ENCODE peak calls at places on chromosomes 16 and 17, in eight cellular contexts. One of them, this sample, is unnamed.

GRCh38 chr17:66747561-66748275 is 87.2 kb upstream of the CACNG5 start:
- DNase-seq in transverse colon: no peak
- DNase-seq in CD8-positive, alpha-beta T cell: no peak
- DNase-seq in right atrium auricular region: no peak
- DNase-seq in ascending aorta: no peak
- DNase-seq in cardiac muscle cell: peak; percentile 75
- DNase-seq in Panc1: no peak
- DNase-seq in tibial artery: peak; percentile 42
- DNase-seq in this sample: no peak

GRCh38 chr17:19346351-19347255 is 15.9 kb downstream of the B9D1 start:
- DNase-seq in cardiac muscle cell: peak; percentile 85
- DNase-seq in Panc1: no peak
- DNase-seq in ascending aorta: peak; percentile 57
- DNase-seq in CD8-positive, alpha-beta T cell: no peak
- DNase-seq in tibial artery: peak; percentile 96
- DNase-seq in transverse colon: peak; percentile 42
- DNase-seq in right atrium auricular region: peak; percentile 93
- DNase-seq in this sample: peak; percentile 54

GRCh38 chr16:50025544-50025931 is 513 bp downstream of the CNEP1R1 start:
- DNase-seq in cardiac muscle cell: peak; percentile 22
- DNase-seq in CD8-positive, alpha-beta T cell: peak; percentile 8
- DNase-seq in right atrium auricular region: no peak
- DNase-seq in ascending aorta: no peak
- DNase-seq in transverse colon: peak; percentile 20
- DNase-seq in tibial artery: no peak
- DNase-seq in Panc1: no peak
- DNase-seq in this sample: peak; percentile 10

GRCh38 chr17:65554568-65555223 is 6.8 kb downstream of the AXIN2 start:
- DNase-seq in CD8-positive, alpha-beta T cell: no peak
- DNase-seq in Panc1: no peak
- DNase-seq in right atrium auricular region: peak; percentile 68
- DNase-seq in cardiac muscle cell: no peak
- DNase-seq in tibial artery: no peak
- DNase-seq in ascending aorta: no peak
- DNase-seq in transverse colon: peak; percentile 37
- DNase-seq in this sample: no peak

GRCh38 chr17:5942687-5943086 is 127.5 kb upstream of the WSCD1 start:
- DNase-seq in cardiac muscle cell: no peak
- DNase-seq in CD8-positive, alpha-beta T cell: no peak
- DNase-seq in ascending aorta: no peak
- DNase-seq in transverse colon: no peak
- DNase-seq in tibial artery: no peak
- DNase-seq in Panc1: no peak
- DNase-seq in right atrium auricular region: no peak
- DNase-seq in this sample: no peak

GRCh38 chr17:661509-661908 is 53.1 kb downstream of the VPS53 start:
- DNase-seq in cardiac muscle cell: no peak
- DNase-seq in tibial artery: no peak
- DNase-seq in transverse colon: no peak
- DNase-seq in CD8-positive, alpha-beta T cell: no peak
- DNase-seq in right atrium auricular region: no peak
- DNase-seq in Panc1: no peak
- DNase-seq in ascending aorta: no peak
- DNase-seq in this sample: no peak

GRCh38 chr16:58511933-58512815 is 3.1 kb upstream of the SETD6 start:
- DNase-seq in Panc1: no peak
- DNase-seq in ascending aorta: no peak
- DNase-seq in transverse colon: peak; percentile 83
- DNase-seq in tibial artery: peak; percentile 81
- DNase-seq in cardiac muscle cell: peak; percentile 72
- DNase-seq in CD8-positive, alpha-beta T cell: peak; percentile 80
- DNase-seq in right atrium auricular region: peak; percentile 69
- DNase-seq in this sample: no peak

GRCh38 chr17:29243792-29244191 is 2.9 kb upstream of the CRYBA1 start:
- DNase-seq in tibial artery: no peak
- DNase-seq in right atrium auricular region: no peak
- DNase-seq in Panc1: no peak
- DNase-seq in transverse colon: no peak
- DNase-seq in ascending aorta: no peak
- DNase-seq in cardiac muscle cell: no peak
- DNase-seq in CD8-positive, alpha-beta T cell: no peak
- DNase-seq in this sample: no peak

GRCh38 chr17:8448310-8448709 is 12.6 kb downstream of the NDEL1 start:
- DNase-seq in transverse colon: no peak
- DNase-seq in right atrium auricular region: no peak
- DNase-seq in Panc1: no peak
- DNase-seq in tibial artery: no peak
- DNase-seq in cardiac muscle cell: no peak
- DNase-seq in ascending aorta: no peak
- DNase-seq in CD8-positive, alpha-beta T cell: no peak
- DNase-seq in this sample: no peak

GRCh38 chr16:54846761-54847160 is 83.9 kb upstream of the IRX5 start:
- DNase-seq in tibial artery: no peak
- DNase-seq in CD8-positive, alpha-beta T cell: no peak
- DNase-seq in transverse colon: no peak
- DNase-seq in Panc1: no peak
- DNase-seq in cardiac muscle cell: no peak
- DNase-seq in ascending aorta: no peak
- DNase-seq in right atrium auricular region: no peak
- DNase-seq in this sample: peak; percentile 2

GRCh38 chr16:83031524-83031923 is 404.8 kb downstream of the CDH13 start:
- DNase-seq in transverse colon: no peak
- DNase-seq in right atrium auricular region: no peak
- DNase-seq in Panc1: no peak
- DNase-seq in ascending aorta: no peak
- DNase-seq in tibial artery: no peak
- DNase-seq in cardiac muscle cell: no peak
- DNase-seq in CD8-positive, alpha-beta T cell: no peak
- DNase-seq in this sample: no peak

GRCh38 chr16:30927789-30928378 is 4.5 kb downstream of the FBXL19 start:
- DNase-seq in Panc1: no peak
- DNase-seq in CD8-positive, alpha-beta T cell: no peak
- DNase-seq in cardiac muscle cell: peak; percentile 40
- DNase-seq in right atrium auricular region: no peak
- DNase-seq in transverse colon: peak; percentile 41
- DNase-seq in tibial artery: no peak
- DNase-seq in ascending aorta: no peak
- DNase-seq in this sample: no peak

GRCh38 chr17:77160032-77160876 is 19.5 kb downstream of the SEC14L1 start:
- DNase-seq in CD8-positive, alpha-beta T cell: no peak
- DNase-seq in transverse colon: no peak
- DNase-seq in cardiac muscle cell: no peak
- DNase-seq in tibial artery: no peak
- DNase-seq in Panc1: no peak
- DNase-seq in right atrium auricular region: no peak
- DNase-seq in ascending aorta: no peak
- DNase-seq in this sample: no peak

GRCh38 chr17:20026960-20027359 is 17.8 kb downstream of the SPECC1 start:
- DNase-seq in CD8-positive, alpha-beta T cell: no peak
- DNase-seq in transverse colon: no peak
- DNase-seq in Panc1: no peak
- DNase-seq in right atrium auricular region: no peak
- DNase-seq in cardiac muscle cell: no peak
- DNase-seq in ascending aorta: no peak
- DNase-seq in tibial artery: no peak
- DNase-seq in this sample: no peak

GRCh38 chr16:30526137-30526822 is at the start of gene ZNF768:
- DNase-seq in CD8-positive, alpha-beta T cell: peak; percentile 22
- DNase-seq in cardiac muscle cell: no peak
- DNase-seq in ascending aorta: no peak
- DNase-seq in transverse colon: peak; percentile 46
- DNase-seq in Panc1: no peak
- DNase-seq in right atrium auricular region: no peak
- DNase-seq in tibial artery: no peak
- DNase-seq in this sample: no peak

GRCh38 chr17:77798481-77798880 is 160.0 kb upstream of the TNRC6C start:
- DNase-seq in cardiac muscle cell: no peak
- DNase-seq in Panc1: no peak
- DNase-seq in CD8-positive, alpha-beta T cell: no peak
- DNase-seq in right atrium auricular region: no peak
- DNase-seq in ascending aorta: no peak
- DNase-seq in tibial artery: no peak
- DNase-seq in transverse colon: no peak
- DNase-seq in this sample: no peak

GRCh38 chr16:24568392-24568791 is 29.0 kb downstream of the RBBP6 start:
- DNase-seq in tibial artery: no peak
- DNase-seq in CD8-positive, alpha-beta T cell: no peak
- DNase-seq in transverse colon: no peak
- DNase-seq in cardiac muscle cell: peak; percentile 29
- DNase-seq in right atrium auricular region: no peak
- DNase-seq in ascending aorta: no peak
- DNase-seq in Panc1: no peak
- DNase-seq in this sample: no peak

GRCh38 chr16:61295311-61295710 is 740.9 kb downstream of the CDH8 start:
- DNase-seq in CD8-positive, alpha-beta T cell: no peak
- DNase-seq in transverse colon: no peak
- DNase-seq in right atrium auricular region: no peak
- DNase-seq in Panc1: no peak
- DNase-seq in ascending aorta: no peak
- DNase-seq in cardiac muscle cell: no peak
- DNase-seq in tibial artery: no peak
- DNase-seq in this sample: peak; percentile 2

GRCh38 chr17:54785643-54786258 is 114.9 kb upstream of the TOM1L1 start:
- DNase-seq in transverse colon: no peak
- DNase-seq in tibial artery: no peak
- DNase-seq in CD8-positive, alpha-beta T cell: no peak
- DNase-seq in ascending aorta: no peak
- DNase-seq in right atrium auricular region: no peak
- DNase-seq in Panc1: no peak
- DNase-seq in cardiac muscle cell: no peak
- DNase-seq in this sample: no peak

GRCh38 chr17:57588086-57588485 is 157.0 kb downstream of the CCDC182 start:
- DNase-seq in ascending aorta: no peak
- DNase-seq in right atrium auricular region: no peak
- DNase-seq in CD8-positive, alpha-beta T cell: no peak
- DNase-seq in cardiac muscle cell: no peak
- DNase-seq in transverse colon: no peak
- DNase-seq in tibial artery: no peak
- DNase-seq in Panc1: no peak
- DNase-seq in this sample: no peak

GRCh38 chr16:2787406-2787805 is at the start of gene PRSS33:
- DNase-seq in transverse colon: no peak
- DNase-seq in ascending aorta: no peak
- DNase-seq in tibial artery: no peak
- DNase-seq in cardiac muscle cell: no peak
- DNase-seq in CD8-positive, alpha-beta T cell: no peak
- DNase-seq in Panc1: no peak
- DNase-seq in right atrium auricular region: no peak
- DNase-seq in this sample: no peak

GRCh38 chr17:40810505-40810904 is 10.7 kb upstream of the KRT28 start:
- DNase-seq in cardiac muscle cell: no peak
- DNase-seq in ascending aorta: no peak
- DNase-seq in right atrium auricular region: no peak
- DNase-seq in transverse colon: no peak
- DNase-seq in CD8-positive, alpha-beta T cell: no peak
- DNase-seq in Panc1: no peak
- DNase-seq in tibial artery: no peak
- DNase-seq in this sample: peak; percentile 70
- H3K4me3 ChIP-seq in cardiac muscle cell: no peak overlapping the region
- H3K4me3 ChIP-seq in ascending aorta: no peak overlapping the region
- H3K4me3 ChIP-seq in right atrium auricular region: no peak overlapping the region
- H3K4me3 ChIP-seq in transverse colon: no peak overlapping the region
- H3K4me3 ChIP-seq in CD8-positive, alpha-beta T cell: no peak overlapping the region
- H3K4me3 ChIP-seq in Panc1: no peak overlapping the region
- H3K4me3 ChIP-seq in tibial artery: no peak overlapping the region
- H3K4me3 ChIP-seq in this sample: no peak overlapping the region

DNA sequence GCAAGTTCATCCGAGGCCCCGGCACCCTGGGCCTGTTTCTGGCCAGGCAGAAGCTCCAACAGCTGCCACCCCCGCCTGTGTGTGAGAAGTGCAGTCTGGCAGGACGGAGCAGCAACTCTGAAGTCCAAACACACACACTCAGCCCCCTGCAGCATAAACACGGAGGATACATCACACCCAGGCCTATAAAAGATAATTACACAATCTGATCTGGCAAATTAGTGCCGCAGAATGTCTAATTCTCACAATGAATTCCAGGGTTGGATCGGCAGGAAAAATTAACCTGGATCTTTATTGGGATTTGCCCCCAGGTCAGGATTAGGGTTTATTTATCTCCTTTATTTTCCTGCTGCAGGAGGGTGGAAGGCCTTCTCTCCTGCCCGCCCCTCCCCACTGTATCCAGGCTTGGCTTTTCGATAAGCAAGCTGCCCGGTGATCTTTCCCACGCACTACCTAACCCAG is 311.4 kb downstream of the SOX9 start:
- DNase-seq in tibial artery: no peak
- DNase-seq in CD8-positive, alpha-beta T cell: no peak
- DNase-seq in cardiac muscle cell: no peak
- DNase-seq in transverse colon: peak; percentile 75
- DNase-seq in ascending aorta: no peak
- DNase-seq in right atrium auricular region: no peak
- DNase-seq in Panc1: no peak
- DNase-seq in this sample: no peak
- TF ChIP-seq CTCF in tibial artery: no peak
- TF ChIP-seq CTCF in CD8-positive, alpha-beta T cell: no peak
- TF ChIP-seq CTCF in cardiac muscle cell: no peak
- TF ChIP-seq CTCF in transverse colon: peak; percentile 8
- TF ChIP-seq CTCF in ascending aorta: no peak
- TF ChIP-seq CTCF in right atrium auricular region: no peak
- TF ChIP-seq CTCF in Panc1: no peak
- TF ChIP-seq CTCF in this sample: no peak

DNA sequence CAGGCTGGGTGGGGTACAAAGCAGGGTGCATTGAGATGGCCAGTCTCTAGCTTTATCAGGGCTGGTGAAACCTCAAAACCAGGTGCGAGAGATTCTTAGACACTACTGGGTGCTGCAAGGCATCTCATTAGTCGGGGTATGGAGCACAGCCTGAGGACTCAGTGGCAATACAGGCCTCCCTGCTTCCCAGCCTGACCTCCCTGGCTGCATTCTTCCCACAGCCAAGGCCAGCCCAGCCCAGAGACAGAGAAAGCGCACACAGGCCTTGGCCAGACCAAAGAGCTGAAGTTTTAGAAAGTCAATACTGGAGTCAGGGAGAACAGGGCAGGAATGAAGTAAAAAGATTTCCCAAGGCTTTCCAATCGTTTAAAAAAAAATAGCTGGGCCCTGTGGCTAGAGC is 12.5 kb downstream of the HNF1B start:
- DNase-seq in ascending aorta: no peak
- DNase-seq in right atrium auricular region: no peak
- DNase-seq in Panc1: no peak
- DNase-seq in transverse colon: no peak
- DNase-seq in tibial artery: no peak
- DNase-seq in cardiac muscle cell: no peak
- DNase-seq in CD8-positive, alpha-beta T cell: no peak
- DNase-seq in this sample: no peak
- H3K27me3 ChIP-seq in ascending aorta: no peaks in the 10 kb centered on the region
- H3K27me3 ChIP-seq in right atrium auricular region: no peaks in the 10 kb centered on the region
- H3K27me3 ChIP-seq in Panc1: no peaks in the 10 kb centered on the region
- H3K27me3 ChIP-seq in transverse colon: peaks cover 20% of the 10 kb centered on the region
- H3K27me3 ChIP-seq in tibial artery: peaks cover 25% of the 10 kb centered on the region
- H3K27me3 ChIP-seq in cardiac muscle cell: peaks cover 17% of the 10 kb centered on the region
- H3K27me3 ChIP-seq in CD8-positive, alpha-beta T cell: no peaks in the 10 kb centered on the region
- H3K27me3 ChIP-seq in this sample: no peaks in the 10 kb centered on the region

GRCh38 chr17:81364278-81365147 is 30.7 kb upstream of the BAHCC1 start:
- DNase-seq in transverse colon: peak; percentile 31
- DNase-seq in Panc1: no peak
- DNase-seq in CD8-positive, alpha-beta T cell: no peak
- DNase-seq in tibial artery: no peak
- DNase-seq in cardiac muscle cell: no peak
- DNase-seq in right atrium auricular region: no peak
- DNase-seq in ascending aorta: no peak
- DNase-seq in this sample: no peak
- H3K4me3 ChIP-seq in transverse colon: no peak overlapping the region
- H3K4me3 ChIP-seq in Panc1: no peak overlapping the region
- H3K4me3 ChIP-seq in CD8-positive, alpha-beta T cell: no peak overlapping the region
- H3K4me3 ChIP-seq in tibial artery: peak overlapping the region; percentile 32
- H3K4me3 ChIP-seq in cardiac muscle cell: no peak overlapping the region
- H3K4me3 ChIP-seq in right atrium auricular region: peak overlapping the region; percentile 27
- H3K4me3 ChIP-seq in ascending aorta: no peak overlapping the region
- H3K4me3 ChIP-seq in this sample: no peak overlapping the region

GRCh38 chr16:75695708-75696107 is 5.6 kb downstream of the DUXB start:
- DNase-seq in Panc1: no peak
- DNase-seq in ascending aorta: no peak
- DNase-seq in transverse colon: no peak
- DNase-seq in right atrium auricular region: no peak
- DNase-seq in tibial artery: no peak
- DNase-seq in cardiac muscle cell: no peak
- DNase-seq in CD8-positive, alpha-beta T cell: no peak
- DNase-seq in this sample: no peak
- TF ChIP-seq CTCF in Panc1: peak; percentile 22
- TF ChIP-seq CTCF in ascending aorta: no peak
- TF ChIP-seq CTCF in transverse colon: peak; percentile 13
- TF ChIP-seq CTCF in right atrium auricular region: no peak
- TF ChIP-seq CTCF in tibial artery: peak; percentile 4
- TF ChIP-seq CTCF in cardiac muscle cell: peak; percentile 7
- TF ChIP-seq CTCF in CD8-positive, alpha-beta T cell: no peak
- TF ChIP-seq CTCF in this sample: no peak